ENCODE peak calls at places on chromosomes 16 and 17, in six cellular contexts. One of them, this sample, is unnamed.

GRCh38 chr17:9465216-9465921 is 110.3 kb downstream of the STX8 start:
- DNase-seq in SK-N-MC: no peak
- DNase-seq in heart right ventricle: no peak
- DNase-seq in heart left ventricle: no peak
- DNase-seq in cardiac muscle cell: peak; percentile 4
- DNase-seq in MG63: no peak
- DNase-seq in this sample: no peak

GRCh38 chr17:2101448-2102257 is 46.8 kb downstream of the HIC1 start:
- DNase-seq in MG63: no peak
- DNase-seq in cardiac muscle cell: no peak
- DNase-seq in heart left ventricle: peak; percentile 56
- DNase-seq in heart right ventricle: peak; percentile 56
- DNase-seq in SK-N-MC: no peak
- DNase-seq in this sample: no peak

GRCh38 chr17:10336393-10336792 is 36.4 kb downstream of the MYH13 start:
- DNase-seq in cardiac muscle cell: no peak
- DNase-seq in heart left ventricle: no peak
- DNase-seq in MG63: no peak
- DNase-seq in SK-N-MC: no peak
- DNase-seq in heart right ventricle: no peak
- DNase-seq in this sample: no peak

GRCh38 chr16:31143036-31143888 is 6.6 kb downstream of the PRSS36 start:
- DNase-seq in MG63: no peak
- DNase-seq in heart right ventricle: no peak
- DNase-seq in heart left ventricle: no peak
- DNase-seq in SK-N-MC: no peak
- DNase-seq in cardiac muscle cell: no peak
- DNase-seq in this sample: no peak

GRCh38 chr16:49495596-49496355 is 122.2 kb downstream of the C16orf78 start:
- DNase-seq in SK-N-MC: no peak
- DNase-seq in cardiac muscle cell: no peak
- DNase-seq in heart right ventricle: no peak
- DNase-seq in heart left ventricle: no peak
- DNase-seq in MG63: no peak
- DNase-seq in this sample: peak; percentile 20

GRCh38 chr16:51113254-51114125 is 37.6 kb downstream of the SALL1 start:
- DNase-seq in SK-N-MC: no peak
- DNase-seq in MG63: no peak
- DNase-seq in heart right ventricle: no peak
- DNase-seq in heart left ventricle: no peak
- DNase-seq in cardiac muscle cell: no peak
- DNase-seq in this sample: no peak

GRCh38 chr17:5718751-5719150 is 134.4 kb upstream of the NLRP1 start:
- DNase-seq in cardiac muscle cell: no peak
- DNase-seq in heart right ventricle: no peak
- DNase-seq in MG63: no peak
- DNase-seq in SK-N-MC: no peak
- DNase-seq in heart left ventricle: no peak
- DNase-seq in this sample: no peak

GRCh38 chr17:73738751-73739575 is 94.7 kb upstream of the SDK2 start:
- DNase-seq in heart left ventricle: no peak
- DNase-seq in SK-N-MC: no peak
- DNase-seq in heart right ventricle: no peak
- DNase-seq in MG63: no peak
- DNase-seq in cardiac muscle cell: peak; percentile 69
- DNase-seq in this sample: peak; percentile 76

GRCh38 chr16:23557779-23558330 is 328 bp downstream of the UBFD1 start:
- DNase-seq in MG63: peak; percentile 37
- DNase-seq in heart left ventricle: peak; percentile 55
- DNase-seq in SK-N-MC: no peak
- DNase-seq in heart right ventricle: peak; percentile 30
- DNase-seq in cardiac muscle cell: peak; percentile 43
- DNase-seq in this sample: no peak

GRCh38 chr17:45312477-45313418 is 4.1 kb downstream of the MAP3K14 start:
- DNase-seq in SK-N-MC: no peak
- DNase-seq in cardiac muscle cell: no peak
- DNase-seq in MG63: no peak
- DNase-seq in heart right ventricle: no peak
- DNase-seq in heart left ventricle: no peak
- DNase-seq in this sample: no peak

GRCh38 chr17:40243756-40244155 is 24.7 kb downstream of the WIPF2 start:
- DNase-seq in cardiac muscle cell: no peak
- DNase-seq in heart right ventricle: no peak
- DNase-seq in SK-N-MC: no peak
- DNase-seq in MG63: no peak
- DNase-seq in heart left ventricle: no peak
- DNase-seq in this sample: no peak

GRCh38 chr17:2718150-2718938 is 6.8 kb upstream of the CLUH start:
- DNase-seq in cardiac muscle cell: no peak
- DNase-seq in heart left ventricle: no peak
- DNase-seq in heart right ventricle: no peak
- DNase-seq in MG63: no peak
- DNase-seq in SK-N-MC: no peak
- DNase-seq in this sample: no peak

GRCh38 chr17:82823004-82823403 is 16.8 kb downstream of the ZNF750 start:
- DNase-seq in SK-N-MC: no peak
- DNase-seq in heart right ventricle: no peak
- DNase-seq in heart left ventricle: no peak
- DNase-seq in cardiac muscle cell: peak; percentile 23
- DNase-seq in MG63: no peak
- DNase-seq in this sample: peak; percentile 36

GRCh38 chr17:67646472-67646871 is 71.3 kb upstream of the NOL11 start:
- DNase-seq in cardiac muscle cell: no peak
- DNase-seq in MG63: no peak
- DNase-seq in SK-N-MC: no peak
- DNase-seq in heart right ventricle: no peak
- DNase-seq in heart left ventricle: no peak
- DNase-seq in this sample: no peak

GRCh38 chr16:49048557-49048956 is 233.1 kb downstream of the CBLN1 start:
- DNase-seq in heart right ventricle: no peak
- DNase-seq in cardiac muscle cell: no peak
- DNase-seq in MG63: peak; percentile 12
- DNase-seq in heart left ventricle: no peak
- DNase-seq in SK-N-MC: no peak
- DNase-seq in this sample: no peak

GRCh38 chr17:64491034-64491860 is 5.6 kb downstream of the POLG2 start:
- DNase-seq in heart left ventricle: no peak
- DNase-seq in heart right ventricle: peak; percentile 32
- DNase-seq in MG63: peak; percentile 17
- DNase-seq in cardiac muscle cell: no peak
- DNase-seq in SK-N-MC: no peak
- DNase-seq in this sample: peak; percentile 51

GRCh38 chr17:64406321-64407200 is 15.9 kb upstream of the PECAM1 start:
- DNase-seq in SK-N-MC: no peak
- DNase-seq in heart right ventricle: peak; percentile 49
- DNase-seq in MG63: no peak
- DNase-seq in cardiac muscle cell: no peak
- DNase-seq in heart left ventricle: no peak
- DNase-seq in this sample: peak; percentile 27

GRCh38 chr17:30369995-30370394 is 8.7 kb upstream of the CPD start:
- DNase-seq in MG63: no peak
- DNase-seq in cardiac muscle cell: no peak
- DNase-seq in heart left ventricle: no peak
- DNase-seq in heart right ventricle: no peak
- DNase-seq in SK-N-MC: no peak
- DNase-seq in this sample: no peak

GRCh38 chr17:55134486-55135157 is 130.1 kb upstream of the HLF start:
- DNase-seq in cardiac muscle cell: no peak
- DNase-seq in MG63: no peak
- DNase-seq in heart left ventricle: no peak
- DNase-seq in heart right ventricle: no peak
- DNase-seq in SK-N-MC: no peak
- DNase-seq in this sample: no peak

GRCh38 chr17:42114118-42114517 is 1.6 kb upstream of the DHX58 start:
- DNase-seq in SK-N-MC: no peak
- DNase-seq in MG63: no peak
- DNase-seq in cardiac muscle cell: no peak
- DNase-seq in heart right ventricle: no peak
- DNase-seq in heart left ventricle: no peak
- DNase-seq in this sample: no peak

GRCh38 chr17:74798239-74798707 is 22.1 kb upstream of the NAT9 start:
- DNase-seq in SK-N-MC: no peak
- DNase-seq in MG63: no peak
- DNase-seq in heart left ventricle: no peak
- DNase-seq in cardiac muscle cell: peak; percentile 43
- DNase-seq in heart right ventricle: no peak
- DNase-seq in this sample: no peak
- H3K36me3 ChIP-seq in SK-N-MC: no peaks in the 10 kb centered on the region
- H3K36me3 ChIP-seq in MG63: peaks cover 14% of the 10 kb centered on the region
- H3K36me3 ChIP-seq in heart left ventricle: peaks cover 50% of the 10 kb centered on the region
- H3K36me3 ChIP-seq in cardiac muscle cell: no peaks in the 10 kb centered on the region
- H3K36me3 ChIP-seq in heart right ventricle: peaks cover 89% of the 10 kb centered on the region
- H3K36me3 ChIP-seq in this sample: peaks cover 1% of the 10 kb centered on the region

DNA sequence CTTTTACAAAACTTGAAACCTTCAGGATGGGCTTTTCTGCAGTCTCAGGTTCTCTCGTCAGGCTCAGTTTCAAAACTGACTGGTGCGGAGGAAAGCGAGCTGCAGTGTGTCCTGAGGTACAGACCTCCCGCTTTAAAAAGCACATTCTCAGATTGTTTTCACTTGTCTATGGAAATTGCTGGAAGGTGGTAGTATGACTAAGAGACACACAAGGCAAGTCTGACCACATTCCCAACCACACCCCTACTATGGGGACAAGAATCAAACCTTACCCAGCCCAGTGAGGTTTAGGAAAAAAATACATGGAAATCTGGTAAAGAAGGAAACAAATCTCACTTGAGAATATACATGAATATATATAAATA is 18.2 kb downstream of the SRP68 start:
- DNase-seq in SK-N-MC: no peak
- DNase-seq in cardiac muscle cell: no peak
- DNase-seq in heart left ventricle: no peak
- DNase-seq in MG63: no peak
- DNase-seq in heart right ventricle: no peak
- DNase-seq in this sample: no peak
- H3K36me3 ChIP-seq in SK-N-MC: peaks cover 75% of the 10 kb centered on the region
- H3K36me3 ChIP-seq in cardiac muscle cell: peaks cover 61% of the 10 kb centered on the region
- H3K36me3 ChIP-seq in heart left ventricle: peaks cover 100% of the 10 kb centered on the region
- H3K36me3 ChIP-seq in MG63: peaks cover 80% of the 10 kb centered on the region
- H3K36me3 ChIP-seq in heart right ventricle: peaks cover 100% of the 10 kb centered on the region
- H3K36me3 ChIP-seq in this sample: peaks cover 5% of the 10 kb centered on the region

DNA sequence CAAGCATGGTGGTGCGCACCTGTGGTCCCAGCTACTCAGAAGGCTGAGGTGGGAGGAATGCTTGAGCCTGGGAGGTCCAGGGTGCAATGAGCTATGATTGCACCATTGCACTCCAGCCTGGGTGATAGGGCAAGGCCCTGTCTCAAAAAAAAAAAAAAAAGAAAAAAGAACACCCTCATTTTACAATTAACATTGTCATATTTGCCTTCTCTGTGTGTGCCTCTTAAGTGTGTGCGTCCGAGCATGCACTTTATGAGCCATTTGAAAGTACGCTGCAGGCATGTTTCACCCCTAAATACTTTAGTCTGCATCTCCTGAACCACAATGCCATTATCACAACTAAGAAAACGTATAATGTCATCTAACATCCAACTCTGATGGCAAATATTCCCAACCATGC is 37.9 kb downstream of the CDH1 start:
- DNase-seq in MG63: no peak
- DNase-seq in SK-N-MC: no peak
- DNase-seq in cardiac muscle cell: no peak
- DNase-seq in heart left ventricle: no peak
- DNase-seq in heart right ventricle: no peak
- DNase-seq in this sample: no peak
- H3K36me3 ChIP-seq in MG63: no peaks in the 10 kb centered on the region
- H3K36me3 ChIP-seq in SK-N-MC: no peaks in the 10 kb centered on the region
- H3K36me3 ChIP-seq in cardiac muscle cell: no peaks in the 10 kb centered on the region
- H3K36me3 ChIP-seq in heart left ventricle: no peaks in the 10 kb centered on the region
- H3K36me3 ChIP-seq in heart right ventricle: no peaks in the 10 kb centered on the region
- H3K36me3 ChIP-seq in this sample: peaks cover 9% of the 10 kb centered on the region

GRCh38 chr16:24967074-24967473 is 48.1 kb downstream of the ARHGAP17 start:
- DNase-seq in MG63: no peak
- DNase-seq in heart right ventricle: no peak
- DNase-seq in cardiac muscle cell: no peak
- DNase-seq in SK-N-MC: no peak
- DNase-seq in heart left ventricle: no peak
- DNase-seq in this sample: no peak
- H3K36me3 ChIP-seq in MG63: peaks cover 93% of the 10 kb centered on the region
- H3K36me3 ChIP-seq in heart right ventricle: peaks cover 99% of the 10 kb centered on the region
- H3K36me3 ChIP-seq in cardiac muscle cell: peaks cover 25% of the 10 kb centered on the region
- H3K36me3 ChIP-seq in SK-N-MC: peaks cover 46% of the 10 kb centered on the region
- H3K36me3 ChIP-seq in heart left ventricle: peaks cover 89% of the 10 kb centered on the region
- H3K36me3 ChIP-seq in this sample: peaks cover 5% of the 10 kb centered on the region

GRCh38 chr17:7667616-7668406 is 17.1 kb downstream of the ATP1B2 start:
- DNase-seq in heart right ventricle: no peak
- DNase-seq in MG63: no peak
- DNase-seq in SK-N-MC: no peak
- DNase-seq in heart left ventricle: no peak
- DNase-seq in cardiac muscle cell: no peak
- DNase-seq in this sample: no peak
- H3K36me3 ChIP-seq in heart right ventricle: peaks cover 74% of the 10 kb centered on the region
- H3K36me3 ChIP-seq in MG63: no peaks in the 10 kb centered on the region
- H3K36me3 ChIP-seq in SK-N-MC: peaks cover 47% of the 10 kb centered on the region
- H3K36me3 ChIP-seq in heart left ventricle: peaks cover 73% of the 10 kb centered on the region
- H3K36me3 ChIP-seq in cardiac muscle cell: peaks cover 26% of the 10 kb centered on the region
- H3K36me3 ChIP-seq in this sample: no peaks in the 10 kb centered on the region

GRCh38 chr17:57288034-57288752 is 31.9 kb downstream of the MSI2 start:
- DNase-seq in heart right ventricle: no peak
- DNase-seq in cardiac muscle cell: no peak
- DNase-seq in MG63: peak; percentile 34
- DNase-seq in SK-N-MC: no peak
- DNase-seq in heart left ventricle: peak; percentile 73
- DNase-seq in this sample: no peak

GRCh38 chr17:57289613-57290012 is 33.3 kb downstream of the MSI2 start:
- DNase-seq in MG63: no peak
- DNase-seq in heart right ventricle: no peak
- DNase-seq in heart left ventricle: no peak
- DNase-seq in SK-N-MC: no peak
- DNase-seq in cardiac muscle cell: no peak
- DNase-seq in this sample: no peak

GRCh38 chr17:57288753-57289121 is 32.4 kb downstream of the MSI2 start:
- DNase-seq in heart right ventricle: no peak
- DNase-seq in MG63: no peak
- DNase-seq in cardiac muscle cell: no peak
- DNase-seq in SK-N-MC: no peak
- DNase-seq in heart left ventricle: peak; percentile 43
- DNase-seq in this sample: no peak

GRCh38 chr17:57290955-57291354 is 34.6 kb downstream of the MSI2 start:
- DNase-seq in heart left ventricle: no peak
- DNase-seq in cardiac muscle cell: no peak
- DNase-seq in SK-N-MC: no peak
- DNase-seq in heart right ventricle: no peak
- DNase-seq in MG63: no peak
- DNase-seq in this sample: no peak

GRCh38 chr17:57289130-57289529 is 32.8 kb downstream of the MSI2 start:
- DNase-seq in MG63: no peak
- DNase-seq in heart right ventricle: no peak
- DNase-seq in cardiac muscle cell: no peak
- DNase-seq in heart left ventricle: no peak
- DNase-seq in SK-N-MC: no peak
- DNase-seq in this sample: no peak
- H3K36me3 ChIP-seq in MG63: no peaks in the 10 kb centered on the region
- H3K36me3 ChIP-seq in heart right ventricle: peaks cover 2% of the 10 kb centered on the region
- H3K36me3 ChIP-seq in cardiac muscle cell: no peaks in the 10 kb centered on the region
- H3K36me3 ChIP-seq in heart left ventricle: no peaks in the 10 kb centered on the region
- H3K36me3 ChIP-seq in SK-N-MC: no peaks in the 10 kb centered on the region
- H3K36me3 ChIP-seq in this sample: no peaks in the 10 kb centered on the region

DNA sequence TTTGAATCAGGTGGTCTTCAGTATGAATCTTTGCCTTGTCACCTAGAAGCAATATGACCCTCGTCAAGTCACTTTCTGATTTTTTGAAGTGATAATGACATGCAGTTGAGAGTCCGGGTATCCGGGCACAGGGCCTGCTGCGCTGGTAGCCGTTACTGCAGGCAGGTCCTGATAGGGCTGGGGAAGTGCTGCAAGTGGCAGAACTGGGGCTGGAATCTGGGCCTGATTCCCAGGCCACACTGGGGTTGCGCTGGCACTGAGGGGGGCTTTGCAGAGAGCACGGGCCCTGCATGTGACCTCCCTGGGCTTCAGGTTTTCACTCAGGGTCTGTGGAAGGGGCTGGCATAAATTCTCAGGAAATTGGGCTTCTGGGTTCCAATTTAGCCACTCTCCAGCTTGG is 3.0 kb downstream of the PPP4C start:
- DNase-seq in heart right ventricle: no peak
- DNase-seq in SK-N-MC: no peak
- DNase-seq in cardiac muscle cell: no peak
- DNase-seq in heart left ventricle: no peak
- DNase-seq in MG63: no peak
- DNase-seq in this sample: no peak
- H3K36me3 ChIP-seq in heart right ventricle: peaks cover 67% of the 10 kb centered on the region
- H3K36me3 ChIP-seq in SK-N-MC: peaks cover 56% of the 10 kb centered on the region
- H3K36me3 ChIP-seq in cardiac muscle cell: peaks cover 22% of the 10 kb centered on the region
- H3K36me3 ChIP-seq in heart left ventricle: peaks cover 70% of the 10 kb centered on the region
- H3K36me3 ChIP-seq in MG63: peaks cover 81% of the 10 kb centered on the region
- H3K36me3 ChIP-seq in this sample: peaks cover 10% of the 10 kb centered on the region